ENCODE peak calls at places on chromosome 5, in six cellular contexts. One of them, this sample, is unnamed. For H3K27me3, the result is how much of the 10 kb centered on the place peaks cover.

GRCh38 chr5:154741415-154741814 is 13.8 kb upstream of the LARP1 start:
- DNase-seq in mesendoderm: no peak
- DNase-seq in AG04450: no peak
- DNase-seq in PC-3: no peak
- DNase-seq in neuronal stem cell: no peak
- DNase-seq in lower lobe of right lung: no peak
- DNase-seq in this sample: no peak

GRCh38 chr5:58184910-58185309 is 275.0 kb downstream of the PLK2 start:
- DNase-seq in neuronal stem cell: no peak
- DNase-seq in PC-3: peak
- DNase-seq in AG04450: no peak
- DNase-seq in lower lobe of right lung: no peak
- DNase-seq in mesendoderm: no peak
- DNase-seq in this sample: no peak

GRCh38 chr5:139862313-139862712 is 66.7 kb downstream of the PSD2 start:
- DNase-seq in PC-3: no peak
- DNase-seq in AG04450: no peak
- DNase-seq in neuronal stem cell: no peak
- DNase-seq in lower lobe of right lung: peak
- DNase-seq in mesendoderm: peak
- DNase-seq in this sample: no peak

GRCh38 chr5:143741418-143741817 is 70.5 kb upstream of the HMHB1 start:
- DNase-seq in lower lobe of right lung: no peak
- DNase-seq in mesendoderm: no peak
- DNase-seq in PC-3: no peak
- DNase-seq in neuronal stem cell: no peak
- DNase-seq in AG04450: no peak
- DNase-seq in this sample: no peak

GRCh38 chr5:121350493-121350892 is 501.2 kb upstream of the FTMT start:
- DNase-seq in AG04450: no peak
- DNase-seq in neuronal stem cell: no peak
- DNase-seq in PC-3: peak
- DNase-seq in mesendoderm: no peak
- DNase-seq in lower lobe of right lung: no peak
- DNase-seq in this sample: no peak

GRCh38 chr5:149496166-149496565 is 55.1 kb downstream of the CSNK1A1 start:
- DNase-seq in lower lobe of right lung: no peak
- DNase-seq in AG04450: no peak
- DNase-seq in neuronal stem cell: no peak
- DNase-seq in PC-3: no peak
- DNase-seq in mesendoderm: no peak
- DNase-seq in this sample: no peak

GRCh38 chr5:120706877-120707276 is 242.8 kb downstream of the PRR16 start:
- DNase-seq in neuronal stem cell: no peak
- DNase-seq in PC-3: no peak
- DNase-seq in mesendoderm: peak
- DNase-seq in lower lobe of right lung: no peak
- DNase-seq in AG04450: no peak
- DNase-seq in this sample: no peak

GRCh38 chr5:34627794-34628193 is 28.3 kb upstream of the RAI14 start:
- DNase-seq in mesendoderm: no peak
- DNase-seq in neuronal stem cell: no peak
- DNase-seq in AG04450: peak
- DNase-seq in PC-3: peak
- DNase-seq in lower lobe of right lung: no peak
- DNase-seq in this sample: no peak

GRCh38 chr5:157817928-157818327 is 41.0 kb downstream of the CLINT1 start:
- DNase-seq in lower lobe of right lung: no peak
- DNase-seq in AG04450: no peak
- DNase-seq in PC-3: no peak
- DNase-seq in mesendoderm: no peak
- DNase-seq in neuronal stem cell: no peak
- DNase-seq in this sample: no peak

GRCh38 chr5:44665101-44665701 is 143.5 kb upstream of the MRPS30 start:
- DNase-seq in PC-3: peak
- DNase-seq in neuronal stem cell: no peak
- DNase-seq in AG04450: no peak
- DNase-seq in lower lobe of right lung: no peak
- DNase-seq in mesendoderm: no peak
- DNase-seq in this sample: no peak

GRCh38 chr5:102532126-102532525 is 33.3 kb upstream of the SLCO6A1 start:
- DNase-seq in PC-3: no peak
- DNase-seq in mesendoderm: no peak
- DNase-seq in AG04450: no peak
- DNase-seq in lower lobe of right lung: no peak
- DNase-seq in neuronal stem cell: no peak
- DNase-seq in this sample: no peak

GRCh38 chr5:171989276-171989675 is 17.2 kb downstream of the FBXW11 start:
- DNase-seq in lower lobe of right lung: no peak
- DNase-seq in AG04450: no peak
- DNase-seq in mesendoderm: no peak
- DNase-seq in PC-3: peak
- DNase-seq in neuronal stem cell: no peak
- DNase-seq in this sample: no peak

GRCh38 chr5:143180751-143181150 is 222.7 kb downstream of the NR3C1 start:
- DNase-seq in lower lobe of right lung: no peak
- DNase-seq in mesendoderm: no peak
- DNase-seq in neuronal stem cell: no peak
- DNase-seq in AG04450: no peak
- DNase-seq in PC-3: no peak
- DNase-seq in this sample: no peak

GRCh38 chr5:171782332-171782966 is 3.2 kb upstream of the SMIM23 start:
- DNase-seq in mesendoderm: no peak
- DNase-seq in lower lobe of right lung: no peak
- DNase-seq in AG04450: no peak
- DNase-seq in neuronal stem cell: no peak
- DNase-seq in PC-3: peak
- DNase-seq in this sample: no peak

GRCh38 chr5:168015506-168015905 is 275.9 kb upstream of the WWC1 start:
- DNase-seq in lower lobe of right lung: no peak
- DNase-seq in neuronal stem cell: no peak
- DNase-seq in PC-3: no peak
- DNase-seq in AG04450: no peak
- DNase-seq in mesendoderm: no peak
- DNase-seq in this sample: no peak

GRCh38 chr5:90983148-90983547 is 400.0 kb downstream of the ARRDC3 start:
- DNase-seq in neuronal stem cell: no peak
- DNase-seq in AG04450: no peak
- DNase-seq in mesendoderm: no peak
- DNase-seq in PC-3: peak
- DNase-seq in lower lobe of right lung: no peak
- DNase-seq in this sample: peak

GRCh38 chr5:123659495-123659894 is 147.5 kb downstream of the CSNK1G3 start:
- DNase-seq in mesendoderm: no peak
- DNase-seq in lower lobe of right lung: no peak
- DNase-seq in PC-3: no peak
- DNase-seq in neuronal stem cell: no peak
- DNase-seq in AG04450: no peak
- DNase-seq in this sample: no peak

GRCh38 chr5:32182463-32183081 is 8.5 kb upstream of the GOLPH3 start:
- DNase-seq in mesendoderm: no peak
- DNase-seq in neuronal stem cell: no peak
- DNase-seq in AG04450: no peak
- DNase-seq in PC-3: no peak
- DNase-seq in lower lobe of right lung: no peak
- DNase-seq in this sample: no peak

GRCh38 chr5:141871870-141872269 is 6.3 kb downstream of the PCDH1 start:
- DNase-seq in mesendoderm: no peak
- DNase-seq in AG04450: no peak
- DNase-seq in PC-3: no peak
- DNase-seq in lower lobe of right lung: no peak
- DNase-seq in neuronal stem cell: no peak
- DNase-seq in this sample: no peak

GRCh38 chr5:109256486-109256885 is 153.3 kb downstream of the PJA2 start:
- DNase-seq in AG04450: no peak
- DNase-seq in neuronal stem cell: no peak
- DNase-seq in lower lobe of right lung: no peak
- DNase-seq in mesendoderm: peak
- DNase-seq in PC-3: no peak
- DNase-seq in this sample: no peak

GRCh38 chr5:159061186-159061796 is 38.4 kb downstream of the EBF1 start:
- DNase-seq in neuronal stem cell: peak
- DNase-seq in lower lobe of right lung: no peak
- DNase-seq in AG04450: no peak
- DNase-seq in mesendoderm: peak
- DNase-seq in PC-3: no peak
- DNase-seq in this sample: peak

GRCh38 chr5:138629383-138629782 is 54.2 kb upstream of the HSPA9 start:
- DNase-seq in mesendoderm: no peak
- DNase-seq in lower lobe of right lung: no peak
- DNase-seq in AG04450: no peak
- DNase-seq in neuronal stem cell: no peak
- DNase-seq in PC-3: no peak
- DNase-seq in this sample: no peak

GRCh38 chr5:179326176-179326997 is 18.9 kb downstream of the ADAMTS2 start:
- DNase-seq in neuronal stem cell: no peak
- DNase-seq in PC-3: no peak
- DNase-seq in AG04450: no peak
- DNase-seq in mesendoderm: peak
- DNase-seq in lower lobe of right lung: peak
- DNase-seq in this sample: no peak

GRCh38 chr5:83450183-83450839 is 21.2 kb upstream of the VCAN start:
- DNase-seq in PC-3: peak
- DNase-seq in mesendoderm: peak
- DNase-seq in neuronal stem cell: no peak
- DNase-seq in AG04450: no peak
- DNase-seq in lower lobe of right lung: no peak
- DNase-seq in this sample: no peak

GRCh38 chr5:168531987-168532386 is 2.9 kb downstream of the FBLL1 start:
- DNase-seq in PC-3: no peak
- DNase-seq in neuronal stem cell: no peak
- DNase-seq in mesendoderm: no peak
- DNase-seq in lower lobe of right lung: no peak
- DNase-seq in AG04450: no peak
- DNase-seq in this sample: no peak

GRCh38 chr5:163456029-163456589 is 3.8 kb downstream of the NUDCD2 start:
- DNase-seq in PC-3: no peak
- DNase-seq in lower lobe of right lung: no peak
- DNase-seq in neuronal stem cell: no peak
- DNase-seq in mesendoderm: no peak
- DNase-seq in AG04450: no peak
- DNase-seq in this sample: no peak

GRCh38 chr5:176388341-176389113 is at the start of the genes HIGD2A and NOP16:
- DNase-seq in neuronal stem cell: peak
- DNase-seq in PC-3: peak
- DNase-seq in AG04450: peak
- DNase-seq in mesendoderm: peak
- DNase-seq in lower lobe of right lung: peak
- DNase-seq in this sample: peak

GRCh38 chr5:133456933-133457402 is 155.4 kb downstream of the FSTL4 start:
- DNase-seq in AG04450: no peak
- DNase-seq in lower lobe of right lung: no peak
- DNase-seq in neuronal stem cell: no peak
- DNase-seq in PC-3: no peak
- DNase-seq in mesendoderm: no peak
- DNase-seq in this sample: no peak

GRCh38 chr5:141618030-141618803 is 583 bp downstream of the DIAPH1 start:
- DNase-seq in PC-3: peak
- DNase-seq in neuronal stem cell: peak
- DNase-seq in AG04450: no peak
- DNase-seq in lower lobe of right lung: peak
- DNase-seq in mesendoderm: peak
- DNase-seq in this sample: peak

GRCh38 chr5:1140818-1141189 is 28.9 kb upstream of the SLC12A7 start:
- DNase-seq in lower lobe of right lung: no peak
- DNase-seq in AG04450: no peak
- DNase-seq in mesendoderm: no peak
- DNase-seq in neuronal stem cell: no peak
- DNase-seq in PC-3: no peak
- DNase-seq in this sample: no peak
- H3K27me3 ChIP-seq in lower lobe of right lung: under half
- H3K27me3 ChIP-seq in AG04450: under half
- H3K27me3 ChIP-seq in mesendoderm: under half
- H3K27me3 ChIP-seq in neuronal stem cell: under half
- H3K27me3 ChIP-seq in PC-3: under half
- H3K27me3 ChIP-seq in this sample: under half

DNA sequence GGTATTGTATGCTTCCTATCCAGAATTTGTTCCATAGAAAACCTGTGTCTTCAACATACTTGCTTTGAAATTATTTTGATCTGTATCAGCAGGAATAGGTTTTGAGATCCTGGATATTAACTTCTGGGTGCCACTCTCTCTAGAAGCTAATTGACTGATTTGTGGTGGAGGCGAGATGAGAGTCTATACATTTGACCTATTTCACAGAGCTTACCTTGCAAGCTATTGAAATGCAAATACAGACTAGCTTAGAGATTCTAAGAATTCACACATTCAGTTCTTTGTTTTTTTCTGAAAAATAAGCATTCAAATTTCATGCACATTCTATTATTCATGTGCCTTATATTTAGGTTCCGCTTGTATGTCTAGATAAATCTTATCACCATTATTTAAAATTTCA is 246.3 kb downstream of the MAST4 start:
- DNase-seq in PC-3: no peak
- DNase-seq in lower lobe of right lung: no peak
- DNase-seq in AG04450: no peak
- DNase-seq in neuronal stem cell: no peak
- DNase-seq in mesendoderm: peak
- DNase-seq in this sample: no peak
- H3K4me3 ChIP-seq in PC-3: no peak
- H3K4me3 ChIP-seq in lower lobe of right lung: no peak
- H3K4me3 ChIP-seq in AG04450: no peak
- H3K4me3 ChIP-seq in neuronal stem cell: no peak
- H3K4me3 ChIP-seq in mesendoderm: no peak
- H3K4me3 ChIP-seq in this sample: no peak

DNA sequence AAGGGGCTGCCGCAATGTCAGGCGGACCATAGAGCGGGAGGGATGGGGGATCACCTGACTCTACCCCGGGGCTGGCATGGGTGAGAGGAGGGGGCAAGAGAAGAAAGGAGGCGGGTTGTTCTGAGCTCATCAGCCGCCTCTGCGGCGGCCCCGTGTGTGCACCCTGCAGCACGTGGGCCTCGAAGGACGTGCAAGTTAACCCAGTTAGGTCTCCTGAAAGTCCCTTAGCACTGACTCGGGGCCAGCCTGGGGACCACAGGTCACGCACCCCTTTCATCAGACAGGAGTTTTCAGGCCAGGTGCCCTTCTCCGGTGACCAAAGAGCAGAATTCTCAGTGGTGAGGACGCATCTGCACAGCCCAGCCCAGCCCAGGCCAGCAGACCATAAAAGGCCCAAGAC is 58.0 kb downstream of the UBE2QL1 start:
- DNase-seq in neuronal stem cell: no peak
- DNase-seq in AG04450: no peak
- DNase-seq in lower lobe of right lung: no peak
- DNase-seq in PC-3: no peak
- DNase-seq in mesendoderm: no peak
- DNase-seq in this sample: no peak
- H3K27me3 ChIP-seq in neuronal stem cell: under half
- H3K27me3 ChIP-seq in AG04450: under half
- H3K27me3 ChIP-seq in lower lobe of right lung: under half
- H3K27me3 ChIP-seq in PC-3: under half
- H3K27me3 ChIP-seq in mesendoderm: under half
- H3K27me3 ChIP-seq in this sample: under half

GRCh38 chr5:79069488-79070001 is at the start of the genes BHMT2 and DMGDH:
- DNase-seq in PC-3: no peak
- DNase-seq in lower lobe of right lung: no peak
- DNase-seq in mesendoderm: no peak
- DNase-seq in neuronal stem cell: no peak
- DNase-seq in AG04450: no peak
- DNase-seq in this sample: no peak
- H3K4me3 ChIP-seq in PC-3: no peak
- H3K4me3 ChIP-seq in lower lobe of right lung: peak
- H3K4me3 ChIP-seq in mesendoderm: no peak
- H3K4me3 ChIP-seq in neuronal stem cell: no peak
- H3K4me3 ChIP-seq in AG04450: peak
- H3K4me3 ChIP-seq in this sample: no peak